ENCODE peak calls at places on chromosomes 5 and 9, in five cellular contexts. One of them, this sample, is unnamed.

GRCh38 chr5:140037012-140037411 is 6.1 kb downstream of the NRG2 start:
- DNase-seq in GM12878: no peak
- DNase-seq in upper lobe of left lung: no peak
- DNase-seq in stomach: no peak
- DNase-seq in psoas muscle: no peak
- DNase-seq in this sample: no peak

GRCh38 chr5:136058031-136058971 is 29.5 kb downstream of the TGFBI start:
- DNase-seq in upper lobe of left lung: peak; percentile 47
- DNase-seq in GM12878: no peak
- DNase-seq in stomach: peak; percentile 47
- DNase-seq in psoas muscle: peak; percentile 71
- DNase-seq in this sample: no peak

GRCh38 chr9:82418334-82418733 is 429.8 kb downstream of the SPATA31D1 start:
- DNase-seq in stomach: no peak
- DNase-seq in psoas muscle: no peak
- DNase-seq in GM12878: no peak
- DNase-seq in upper lobe of left lung: no peak
- DNase-seq in this sample: no peak

GRCh38 chr5:78720997-78721396 is 72.4 kb upstream of the LHFPL2 start:
- DNase-seq in upper lobe of left lung: no peak
- DNase-seq in psoas muscle: no peak
- DNase-seq in stomach: no peak
- DNase-seq in GM12878: no peak
- DNase-seq in this sample: no peak

GRCh38 chr5:14851999-14852526 is 19.5 kb downstream of the ANKH start:
- DNase-seq in GM12878: no peak
- DNase-seq in stomach: no peak
- DNase-seq in upper lobe of left lung: no peak
- DNase-seq in psoas muscle: no peak
- DNase-seq in this sample: no peak

GRCh38 chr9:136567651-136568287 is 21.9 kb upstream of the NOTCH1 start:
- DNase-seq in upper lobe of left lung: peak; percentile 54
- DNase-seq in stomach: peak; percentile 61
- DNase-seq in psoas muscle: peak; percentile 70
- DNase-seq in GM12878: no peak
- DNase-seq in this sample: no peak

GRCh38 chr9:26243722-26244121 is 565.5 kb upstream of the TUSC1 start:
- DNase-seq in stomach: no peak
- DNase-seq in psoas muscle: no peak
- DNase-seq in GM12878: no peak
- DNase-seq in upper lobe of left lung: no peak
- DNase-seq in this sample: no peak

GRCh38 chr9:2718698-2719033 is 1.4 kb downstream of the KCNV2 start:
- DNase-seq in psoas muscle: no peak
- DNase-seq in stomach: no peak
- DNase-seq in upper lobe of left lung: no peak
- DNase-seq in GM12878: no peak
- DNase-seq in this sample: no peak

GRCh38 chr5:89213584-89213983 is 330.6 kb upstream of the MEF2C start:
- DNase-seq in psoas muscle: no peak
- DNase-seq in upper lobe of left lung: no peak
- DNase-seq in stomach: no peak
- DNase-seq in GM12878: no peak
- DNase-seq in this sample: no peak

GRCh38 chr5:17411436-17411835 is 86.6 kb upstream of the TAF11L2 start:
- DNase-seq in stomach: no peak
- DNase-seq in GM12878: no peak
- DNase-seq in upper lobe of left lung: no peak
- DNase-seq in psoas muscle: no peak
- DNase-seq in this sample: no peak

GRCh38 chr5:68519135-68519534 is 303.6 kb downstream of the PIK3R1 start:
- DNase-seq in upper lobe of left lung: no peak
- DNase-seq in GM12878: no peak
- DNase-seq in stomach: no peak
- DNase-seq in psoas muscle: no peak
- DNase-seq in this sample: no peak

GRCh38 chr5:3741372-3741770 is 145.7 kb downstream of the IRX1 start:
- DNase-seq in GM12878: no peak
- DNase-seq in psoas muscle: no peak
- DNase-seq in stomach: no peak
- DNase-seq in upper lobe of left lung: no peak
- DNase-seq in this sample: no peak

GRCh38 chr5:147482426-147483196 is 27.3 kb downstream of the DPYSL3 start:
- DNase-seq in GM12878: no peak
- DNase-seq in upper lobe of left lung: no peak
- DNase-seq in stomach: no peak
- DNase-seq in psoas muscle: no peak
- DNase-seq in this sample: no peak

GRCh38 chr5:79200573-79201183 is 35.3 kb upstream of the JMY start:
- DNase-seq in psoas muscle: no peak
- DNase-seq in GM12878: no peak
- DNase-seq in stomach: no peak
- DNase-seq in upper lobe of left lung: no peak
- DNase-seq in this sample: no peak

DNA sequence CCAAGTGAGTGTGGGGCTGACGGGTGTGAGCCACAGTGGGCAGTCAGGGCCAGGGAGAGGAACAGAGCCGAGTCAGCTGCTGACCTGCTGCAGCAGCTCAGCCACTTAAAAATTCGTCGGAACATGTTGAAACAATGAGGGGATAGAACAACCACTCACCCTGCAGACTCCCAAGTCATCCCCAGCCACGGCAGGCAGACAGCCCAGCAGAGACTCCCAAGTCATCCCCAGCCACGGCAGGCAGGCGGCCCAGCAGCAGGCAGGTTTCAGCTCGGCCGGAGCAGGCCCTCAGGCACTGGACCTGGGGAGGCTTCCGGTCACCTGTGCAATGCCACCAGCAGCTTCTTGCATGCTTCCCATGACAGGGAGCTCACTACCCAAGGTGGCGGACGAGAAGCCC is 108.8 kb downstream of the VAV2 start:
- DNase-seq in GM12878: no peak
- DNase-seq in psoas muscle: no peak
- DNase-seq in stomach: no peak
- DNase-seq in upper lobe of left lung: no peak
- DNase-seq in this sample: no peak
- H3K27ac ChIP-seq in GM12878: no peak overlapping the region
- H3K27ac ChIP-seq in psoas muscle: no peak overlapping the region
- H3K27ac ChIP-seq in stomach: no peak overlapping the region
- H3K27ac ChIP-seq in upper lobe of left lung: no peak overlapping the region
- H3K27ac ChIP-seq in this sample: no peak overlapping the region

GRCh38 chr5:170753311-170753710 is 30.2 kb upstream of the GABRP start:
- DNase-seq in upper lobe of left lung: no peak
- DNase-seq in psoas muscle: no peak
- DNase-seq in GM12878: no peak
- DNase-seq in stomach: no peak
- DNase-seq in this sample: no peak
- TF ChIP-seq CTCF in upper lobe of left lung: no peak
- TF ChIP-seq CTCF in psoas muscle: no peak
- TF ChIP-seq CTCF in GM12878: no peak
- TF ChIP-seq CTCF in stomach: no peak
- TF ChIP-seq CTCF in this sample: no peak

DNA sequence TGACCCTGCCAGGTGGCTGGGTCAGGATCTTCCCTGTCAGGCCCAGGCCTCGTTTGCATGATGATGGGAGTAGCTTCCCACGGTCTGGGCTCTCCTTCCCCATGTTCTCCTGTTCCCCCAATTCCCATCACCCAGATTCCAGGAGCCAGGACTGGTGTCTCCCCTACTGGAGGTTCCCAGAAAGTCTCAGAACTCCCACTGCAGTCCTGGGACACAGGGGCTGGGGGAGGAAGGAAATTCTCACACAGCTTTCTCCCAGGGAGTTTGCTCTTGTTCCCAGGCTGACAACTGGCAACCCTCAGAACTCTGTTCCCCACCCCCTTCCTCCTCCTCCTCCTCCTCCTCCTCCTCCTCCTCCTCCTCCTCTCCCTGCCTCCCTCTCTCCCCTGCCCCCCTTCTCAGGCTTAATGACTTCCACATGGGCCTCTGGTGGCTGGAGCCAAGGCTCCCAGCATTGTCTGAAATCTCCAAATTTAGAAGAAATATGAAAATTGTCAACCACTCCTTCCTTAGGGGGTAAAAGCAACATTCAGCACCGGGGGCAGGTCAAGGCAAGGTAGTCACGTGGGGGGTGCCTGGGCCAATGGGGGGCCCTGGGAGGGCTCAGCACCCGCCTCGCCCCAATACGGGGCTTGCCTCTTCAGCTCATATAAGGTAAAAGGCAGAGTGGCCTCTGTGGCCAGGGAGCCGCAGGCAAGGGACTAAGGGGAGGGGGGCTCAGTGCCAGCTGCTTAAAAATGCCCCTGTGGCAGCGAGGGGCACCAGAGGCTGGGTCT is 27.3 kb upstream of the IL17B start:
- DNase-seq in GM12878: no peak
- DNase-seq in upper lobe of left lung: no peak
- DNase-seq in psoas muscle: no peak
- DNase-seq in stomach: no peak
- DNase-seq in this sample: no peak
- H3K27ac ChIP-seq in GM12878: no peak overlapping the region
- H3K27ac ChIP-seq in upper lobe of left lung: peak overlapping the region; percentile 85
- H3K27ac ChIP-seq in psoas muscle: peak overlapping the region; percentile 66
- H3K27ac ChIP-seq in stomach: peak overlapping the region; percentile 89
- H3K27ac ChIP-seq in this sample: no peak overlapping the region

GRCh38 chr5:119255571-119256356 is 100.1 kb upstream of the TNFAIP8 start:
- DNase-seq in upper lobe of left lung: no peak
- DNase-seq in psoas muscle: no peak
- DNase-seq in GM12878: no peak
- DNase-seq in stomach: no peak
- DNase-seq in this sample: no peak
- TF ChIP-seq CTCF in upper lobe of left lung: no peak
- TF ChIP-seq CTCF in psoas muscle: no peak
- TF ChIP-seq CTCF in GM12878: peak; percentile 31
- TF ChIP-seq CTCF in stomach: no peak
- TF ChIP-seq CTCF in this sample: no peak

GRCh38 chr5:176647870-176648466 is 684 bp downstream of the TSPAN17 start:
- DNase-seq in upper lobe of left lung: peak; percentile 66
- DNase-seq in psoas muscle: peak; percentile 59
- DNase-seq in GM12878: no peak
- DNase-seq in stomach: peak; percentile 79
- DNase-seq in this sample: no peak

GRCh38 chr5:176646707-176647029 is 616 bp upstream of the TSPAN17 start:
- DNase-seq in stomach: no peak
- DNase-seq in psoas muscle: no peak
- DNase-seq in GM12878: no peak
- DNase-seq in upper lobe of left lung: no peak
- DNase-seq in this sample: no peak

GRCh38 chr5:176648467-176649194 is 1.3 kb downstream of the TSPAN17 start:
- DNase-seq in GM12878: no peak
- DNase-seq in upper lobe of left lung: no peak
- DNase-seq in psoas muscle: no peak
- DNase-seq in stomach: no peak
- DNase-seq in this sample: peak; percentile 19

GRCh38 chr5:176646049-176646706 is 1.1 kb upstream of the TSPAN17 start:
- DNase-seq in GM12878: no peak
- DNase-seq in upper lobe of left lung: no peak
- DNase-seq in stomach: no peak
- DNase-seq in psoas muscle: no peak
- DNase-seq in this sample: no peak

GRCh38 chr5:176647030-176647869 is at the start of gene TSPAN17:
- DNase-seq in GM12878: peak; percentile 92
- DNase-seq in stomach: peak; percentile 100
- DNase-seq in upper lobe of left lung: peak; percentile 100
- DNase-seq in psoas muscle: peak; percentile 100
- DNase-seq in this sample: peak; percentile 91
- H3K27ac ChIP-seq in GM12878: peak within 1 kb of the TSS; percentile 53
- H3K27ac ChIP-seq in stomach: peak within 1 kb of the TSS; percentile 87
- H3K27ac ChIP-seq in upper lobe of left lung: peak within 1 kb of the TSS; percentile 81
- H3K27ac ChIP-seq in psoas muscle: peak within 1 kb of the TSS; percentile 80
- H3K27ac ChIP-seq in this sample: peak within 1 kb of the TSS; percentile 65

GRCh38 chr9:116589392-116590354 is 97.4 kb upstream of the TRIM32 start:
- DNase-seq in psoas muscle: no peak
- DNase-seq in stomach: no peak
- DNase-seq in GM12878: no peak
- DNase-seq in upper lobe of left lung: no peak
- DNase-seq in this sample: no peak
- TF ChIP-seq CTCF in psoas muscle: peak; percentile 29
- TF ChIP-seq CTCF in stomach: no peak
- TF ChIP-seq CTCF in GM12878: peak; percentile 39
- TF ChIP-seq CTCF in upper lobe of left lung: no peak
- TF ChIP-seq CTCF in this sample: no peak

GRCh38 chr5:149399775-149400174 is 20.7 kb upstream of the IL17B start:
- DNase-seq in upper lobe of left lung: no peak
- DNase-seq in stomach: no peak
- DNase-seq in GM12878: no peak
- DNase-seq in psoas muscle: no peak
- DNase-seq in this sample: no peak

GRCh38 chr5:149397530-149397929 is 18.4 kb upstream of the IL17B start:
- DNase-seq in upper lobe of left lung: no peak
- DNase-seq in stomach: no peak
- DNase-seq in psoas muscle: no peak
- DNase-seq in GM12878: no peak
- DNase-seq in this sample: no peak

GRCh38 chr5:149402291-149402690 is 23.2 kb upstream of the IL17B start:
- DNase-seq in psoas muscle: no peak
- DNase-seq in stomach: no peak
- DNase-seq in upper lobe of left lung: no peak
- DNase-seq in GM12878: no peak
- DNase-seq in this sample: no peak

GRCh38 chr5:149403923-149404745 is 25.0 kb upstream of the IL17B start:
- DNase-seq in upper lobe of left lung: no peak
- DNase-seq in psoas muscle: no peak
- DNase-seq in stomach: no peak
- DNase-seq in GM12878: no peak
- DNase-seq in this sample: no peak

DNA sequence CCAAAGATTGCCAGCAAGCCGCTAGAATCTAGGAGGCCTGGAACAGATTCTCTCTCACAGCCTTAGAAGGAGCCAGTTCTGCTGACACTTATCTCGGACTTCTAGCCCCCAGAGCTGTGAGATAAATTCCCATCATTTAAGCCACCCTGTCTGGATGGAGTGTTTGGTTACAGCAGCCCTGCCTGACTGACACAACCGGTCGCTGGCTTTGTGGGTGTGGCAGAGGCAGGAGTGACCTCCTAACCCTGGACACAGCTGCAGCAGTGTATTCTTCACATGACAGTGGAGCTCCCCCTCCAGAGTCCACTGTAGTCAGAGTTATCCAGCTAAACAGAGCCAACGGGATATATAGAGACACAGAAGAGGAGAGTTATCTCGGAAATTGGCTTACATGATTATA is 21.2 kb upstream of the IL17B start:
- DNase-seq in psoas muscle: no peak
- DNase-seq in GM12878: no peak
- DNase-seq in upper lobe of left lung: no peak
- DNase-seq in stomach: no peak
- DNase-seq in this sample: no peak
- H3K27ac ChIP-seq in psoas muscle: no peak overlapping the region
- H3K27ac ChIP-seq in GM12878: no peak overlapping the region
- H3K27ac ChIP-seq in upper lobe of left lung: no peak overlapping the region
- H3K27ac ChIP-seq in stomach: peak overlapping the region; percentile 50
- H3K27ac ChIP-seq in this sample: no peak overlapping the region